ENCODE peak calls at places on chromosomes 1 and 21, in five cellular contexts. One of them, this sample, is unnamed.

GRCh38 chr21:43812957-43813730 is 23.8 kb downstream of the RRP1 start:
- DNase-seq in kidney: no peak
- DNase-seq in left lung: no peak
- DNase-seq in nephron progenitor cell: no peak
- DNase-seq in keratinocyte: no peak
- DNase-seq in this sample: no peak

GRCh38 chr1:18606443-18607288 is 24.0 kb upstream of the PAX7 start:
- DNase-seq in kidney: no peak
- DNase-seq in left lung: no peak
- DNase-seq in nephron progenitor cell: no peak
- DNase-seq in keratinocyte: no peak
- DNase-seq in this sample: no peak

GRCh38 chr1:238558156-238558555 is 667.4 kb upstream of the ZP4 start:
- DNase-seq in kidney: no peak
- DNase-seq in left lung: no peak
- DNase-seq in nephron progenitor cell: no peak
- DNase-seq in keratinocyte: no peak
- DNase-seq in this sample: no peak

GRCh38 chr1:22176258-22176657 is 33.4 kb upstream of the WNT4 start:
- DNase-seq in kidney: no peak
- DNase-seq in left lung: no peak
- DNase-seq in nephron progenitor cell: no peak
- DNase-seq in keratinocyte: no peak
- DNase-seq in this sample: no peak

GRCh38 chr1:145707183-145707867 is at the start of gene PDZK1:
- DNase-seq in kidney: peak; percentile 83
- DNase-seq in left lung: no peak
- DNase-seq in nephron progenitor cell: no peak
- DNase-seq in keratinocyte: no peak
- DNase-seq in this sample: no peak

GRCh38 chr1:56644064-56644940 is 812 bp upstream of the PRKAA2 start:
- DNase-seq in kidney: no peak
- DNase-seq in left lung: no peak
- DNase-seq in nephron progenitor cell: no peak
- DNase-seq in keratinocyte: no peak
- DNase-seq in this sample: no peak

GRCh38 chr1:45246760-45247159 is 40.4 kb upstream of the ZSWIM5 start:
- DNase-seq in kidney: no peak
- DNase-seq in left lung: no peak
- DNase-seq in nephron progenitor cell: no peak
- DNase-seq in keratinocyte: no peak
- DNase-seq in this sample: no peak

GRCh38 chr21:25464275-25464674 is 143.0 kb downstream of the MRPL39 start:
- DNase-seq in kidney: no peak
- DNase-seq in left lung: no peak
- DNase-seq in nephron progenitor cell: no peak
- DNase-seq in keratinocyte: no peak
- DNase-seq in this sample: no peak

GRCh38 chr1:233293556-233294446 is 1.7 kb downstream of the PCNX2 start:
- DNase-seq in kidney: no peak
- DNase-seq in left lung: no peak
- DNase-seq in nephron progenitor cell: no peak
- DNase-seq in keratinocyte: no peak
- DNase-seq in this sample: no peak

GRCh38 chr1:180234369-180235076 is 4.5 kb downstream of the LHX4 start:
- DNase-seq in kidney: no peak
- DNase-seq in left lung: no peak
- DNase-seq in nephron progenitor cell: peak; percentile 70
- DNase-seq in keratinocyte: no peak
- DNase-seq in this sample: peak; percentile 84

GRCh38 chr1:34985063-34985770 is at the start of gene TMEM35B:
- DNase-seq in kidney: peak; percentile 92
- DNase-seq in left lung: peak; percentile 81
- DNase-seq in nephron progenitor cell: peak; percentile 63
- DNase-seq in keratinocyte: no peak
- DNase-seq in this sample: peak; percentile 72

GRCh38 chr21:45868488-45868887 is 113.1 kb upstream of the COL6A1 start:
- DNase-seq in kidney: no peak
- DNase-seq in left lung: no peak
- DNase-seq in nephron progenitor cell: no peak
- DNase-seq in keratinocyte: no peak
- DNase-seq in this sample: no peak

GRCh38 chr1:21927531-21928237 is 9.4 kb downstream of the HSPG2 start:
- DNase-seq in kidney: peak; percentile 80
- DNase-seq in left lung: no peak
- DNase-seq in nephron progenitor cell: no peak
- DNase-seq in keratinocyte: no peak
- DNase-seq in this sample: no peak

GRCh38 chr1:186210258-186210657 is 164.8 kb downstream of the TPR start:
- DNase-seq in kidney: no peak
- DNase-seq in left lung: no peak
- DNase-seq in nephron progenitor cell: no peak
- DNase-seq in keratinocyte: no peak
- DNase-seq in this sample: no peak

GRCh38 chr1:40394456-40395172 is 21.1 kb downstream of the SMAP2 start:
- DNase-seq in kidney: no peak
- DNase-seq in left lung: no peak
- DNase-seq in nephron progenitor cell: no peak
- DNase-seq in keratinocyte: no peak
- DNase-seq in this sample: no peak

GRCh38 chr1:15370781-15371467 is 38.8 kb upstream of the EFHD2 start:
- DNase-seq in kidney: no peak
- DNase-seq in left lung: no peak
- DNase-seq in nephron progenitor cell: no peak
- DNase-seq in keratinocyte: no peak
- DNase-seq in this sample: no peak

GRCh38 chr1:16181887-16182719 is 26.2 kb upstream of the EPHA2 start:
- DNase-seq in kidney: peak; percentile 97
- DNase-seq in left lung: peak; percentile 87
- DNase-seq in nephron progenitor cell: peak; percentile 68
- DNase-seq in keratinocyte: no peak
- DNase-seq in this sample: peak; percentile 75

GRCh38 chr1:34176830-34177613 is at the start of gene C1orf94:
- DNase-seq in kidney: no peak
- DNase-seq in left lung: no peak
- DNase-seq in nephron progenitor cell: peak; percentile 20
- DNase-seq in keratinocyte: no peak
- DNase-seq in this sample: peak; percentile 58

GRCh38 chr1:163361123-163361934 is 39.6 kb downstream of the NUF2 start:
- DNase-seq in kidney: no peak
- DNase-seq in left lung: no peak
- DNase-seq in nephron progenitor cell: peak; percentile 18
- DNase-seq in keratinocyte: no peak
- DNase-seq in this sample: no peak

GRCh38 chr1:39213511-39214002 is 9.1 kb downstream of the MACF1 start:
- DNase-seq in kidney: no peak
- DNase-seq in left lung: no peak
- DNase-seq in nephron progenitor cell: no peak
- DNase-seq in keratinocyte: no peak
- DNase-seq in this sample: no peak

GRCh38 chr1:205601209-205601608 is 30.6 kb downstream of the ELK4 start:
- DNase-seq in kidney: no peak
- DNase-seq in left lung: no peak
- DNase-seq in nephron progenitor cell: no peak
- DNase-seq in keratinocyte: no peak
- DNase-seq in this sample: no peak

GRCh38 chr1:111789077-111789476 is 33.4 kb downstream of the DDX20 start:
- DNase-seq in kidney: no peak
- DNase-seq in left lung: no peak
- DNase-seq in nephron progenitor cell: no peak
- DNase-seq in keratinocyte: no peak
- DNase-seq in this sample: no peak

GRCh38 chr1:221289103-221289502 is 409.9 kb downstream of the HLX start:
- DNase-seq in kidney: no peak
- DNase-seq in left lung: no peak
- DNase-seq in nephron progenitor cell: no peak
- DNase-seq in keratinocyte: no peak
- DNase-seq in this sample: no peak

GRCh38 chr21:33373451-33373850 is 29.8 kb upstream of the IFNGR2 start:
- DNase-seq in kidney: no peak
- DNase-seq in left lung: no peak
- DNase-seq in nephron progenitor cell: no peak
- DNase-seq in keratinocyte: no peak
- DNase-seq in this sample: no peak

GRCh38 chr1:241068359-241068758 is 288.6 kb downstream of the RGS7 start:
- DNase-seq in kidney: no peak
- DNase-seq in left lung: no peak
- DNase-seq in nephron progenitor cell: no peak
- DNase-seq in keratinocyte: no peak
- DNase-seq in this sample: no peak

GRCh38 chr1:9766759-9767442 is 56.9 kb downstream of the CLSTN1 start:
- DNase-seq in kidney: no peak
- DNase-seq in left lung: no peak
- DNase-seq in nephron progenitor cell: no peak
- DNase-seq in keratinocyte: peak; percentile 100
- DNase-seq in this sample: no peak

GRCh38 chr21:44013380-44014088 is 1.4 kb downstream of the TRAPPC10 start:
- DNase-seq in kidney: no peak
- DNase-seq in left lung: no peak
- DNase-seq in nephron progenitor cell: no peak
- DNase-seq in keratinocyte: no peak
- DNase-seq in this sample: no peak

GRCh38 chr1:54721719-54722118 is 6.1 kb downstream of the TTC4 start:
- DNase-seq in kidney: no peak
- DNase-seq in left lung: no peak
- DNase-seq in nephron progenitor cell: no peak
- DNase-seq in keratinocyte: no peak
- DNase-seq in this sample: no peak

GRCh38 chr1:180502361-180503273 is at the start of gene ACBD6:
- DNase-seq in kidney: peak; percentile 94
- DNase-seq in left lung: peak; percentile 89
- DNase-seq in nephron progenitor cell: peak; percentile 88
- DNase-seq in keratinocyte: no peak
- DNase-seq in this sample: peak; percentile 91

GRCh38 chr1:164723296-164723731 is 164.3 kb downstream of the PBX1 start:
- DNase-seq in kidney: no peak
- DNase-seq in left lung: no peak
- DNase-seq in nephron progenitor cell: no peak
- DNase-seq in keratinocyte: no peak
- DNase-seq in this sample: no peak

GRCh38 chr1:32619701-32620485 is 30.5 kb downstream of the ZBTB8OS start:
- DNase-seq in kidney: no peak
- DNase-seq in left lung: no peak
- DNase-seq in nephron progenitor cell: no peak
- DNase-seq in keratinocyte: no peak
- DNase-seq in this sample: no peak

GRCh38 chr21:33259428-33259827 is 6.7 kb upstream of the IL10RB start:
- DNase-seq in kidney: no peak
- DNase-seq in left lung: no peak
- DNase-seq in nephron progenitor cell: no peak
- DNase-seq in keratinocyte: peak; percentile 15
- DNase-seq in this sample: no peak

GRCh38 chr21:41933259-41934079 is 20.3 kb downstream of the C2CD2 start:
- DNase-seq in kidney: no peak
- DNase-seq in left lung: peak; percentile 36
- DNase-seq in nephron progenitor cell: no peak
- DNase-seq in keratinocyte: no peak
- DNase-seq in this sample: no peak